ENCODE peak calls at places on chromosomes 1 and 21, in nine cellular contexts. P is right cardiac atrium; T is CD8-positive, alpha-beta memory T cell; K is GM23338; H is IMR-90; M is CD8-positive, alpha-beta T cell; G is stomach; D is cardiac muscle cell; R is heart right ventricle. S is an unnamed sample.
A peak's percentile ranks its signal among the peaks of the same experiment; 100 is the strongest.

GRCh38 chr1:163824006-163824405 is 502.3 kb downstream of the NUF2 start:
- DNase-seq in P (peak; percentile 55), T (no peak), K (no peak), H (peak; percentile 43), M (no peak), G (no peak), D (no peak), R (peak; percentile 23), S (peak; percentile 66)

GRCh38 chr1:43034195-43034658 is 75.6 kb upstream of the SLC2A1 start:
- DNase-seq in P (no peak), T (no peak), K (no peak), H (no peak), M (no peak), G (no peak), D (no peak), R (no peak), S (no peak)

GRCh38 chr1:66725885-66726665 is 26.2 kb upstream of the DYNLT5 start:
- DNase-seq in P (peak; percentile 42), T (peak; percentile 8), K (peak; percentile 88), H (peak; percentile 81), M (peak; percentile 15), G (peak; percentile 28), D (peak; percentile 85), R (no peak), S (no peak)

GRCh38 chr1:68207129-68207689 is 25.1 kb downstream of the WLS start:
- DNase-seq in P (no peak), T (no peak), K (no peak), H (peak; percentile 64), M (no peak), G (no peak), D (no peak), R (no peak), S (no peak)

GRCh38 chr1:212614398-212615091 is 6.0 kb downstream of the ATF3 start:
- DNase-seq in P (no peak), T (no peak), K (no peak), H (no peak), M (no peak), G (no peak), D (no peak), R (no peak), S (no peak)

GRCh38 chr1:156510709-156511108 is 10.1 kb upstream of the MEF2D start:
- DNase-seq in P (peak; percentile 89), T (no peak), K (no peak), H (peak; percentile 85), M (no peak), G (peak; percentile 79), D (no peak), R (peak; percentile 80), S (peak; percentile 99)

GRCh38 chr1:47474278-47475193 is 36.7 kb downstream of the FOXD2 start:
- DNase-seq in P (no peak), T (no peak), K (no peak), H (no peak), M (no peak), G (no peak), D (no peak), R (no peak), S (no peak)

GRCh38 chr1:36367798-36368197 is 17.9 kb downstream of the STK40 start:
- DNase-seq in P (no peak), T (no peak), K (no peak), H (no peak), M (no peak), G (no peak), D (no peak), R (no peak), S (no peak)

GRCh38 chr1:9633493-9633892 is 18.0 kb upstream of the PIK3CD start:
- DNase-seq in P (no peak), T (no peak), K (no peak), H (no peak), M (no peak), G (no peak), D (no peak), R (no peak), S (no peak)

GRCh38 chr1:9643351-9644256 is 7.9 kb upstream of the PIK3CD start:
- DNase-seq in P (no peak), T (no peak), K (no peak), H (no peak), M (no peak), G (no peak), D (no peak), R (no peak), S (no peak)

GRCh38 chr1:9634582-9634981 is 16.9 kb upstream of the PIK3CD start:
- DNase-seq in P (no peak), T (no peak), K (no peak), H (no peak), M (no peak), G (no peak), D (no peak), R (no peak), S (no peak)

GRCh38 chr1:9639190-9639589 is 12.3 kb upstream of the PIK3CD start:
- DNase-seq in P (no peak), T (no peak), K (no peak), H (no peak), M (no peak), G (no peak), D (no peak), R (no peak), S (no peak)
- H3K4me1 ChIP-seq in P (no peaks in the 10 kb centered on the region), T (peaks cover 55% of the 10 kb centered on the region), K (no peaks in the 10 kb centered on the region), H (peaks cover 2% of the 10 kb centered on the region), M (peaks cover 82% of the 10 kb centered on the region), G (no peaks in the 10 kb centered on the region), D (no peaks in the 10 kb centered on the region), R (no peaks in the 10 kb centered on the region), S (no peaks in the 10 kb centered on the region)

GRCh38 chr1:1776672-1777393 is 1.4 kb downstream of the NADK start:
- DNase-seq in P (no peak), T (no peak), K (no peak), H (no peak), M (no peak), G (no peak), D (peak; percentile 55), R (no peak), S (no peak)

GRCh38 chr1:1779691-1780597 is 1.7 kb upstream of the NADK start:
- DNase-seq in P (peak; percentile 51), T (peak; percentile 26), K (peak; percentile 86), H (peak; percentile 34), M (peak; percentile 41), G (peak; percentile 75), D (no peak), R (no peak), S (no peak)

GRCh38 chr1:1778827-1779675 is 781 bp upstream of the NADK start:
- DNase-seq in P (peak; percentile 74), T (peak; percentile 73), K (peak; percentile 91), H (no peak), M (peak; percentile 70), G (peak; percentile 92), D (peak; percentile 51), R (peak; percentile 74), S (peak; percentile 84)

GRCh38 chr1:1777510-1777909 is 760 bp downstream of the NADK start:
- DNase-seq in P (peak; percentile 72), T (no peak), K (peak; percentile 44), H (no peak), M (no peak), G (no peak), D (no peak), R (no peak), S (peak; percentile 81)

DNA sequence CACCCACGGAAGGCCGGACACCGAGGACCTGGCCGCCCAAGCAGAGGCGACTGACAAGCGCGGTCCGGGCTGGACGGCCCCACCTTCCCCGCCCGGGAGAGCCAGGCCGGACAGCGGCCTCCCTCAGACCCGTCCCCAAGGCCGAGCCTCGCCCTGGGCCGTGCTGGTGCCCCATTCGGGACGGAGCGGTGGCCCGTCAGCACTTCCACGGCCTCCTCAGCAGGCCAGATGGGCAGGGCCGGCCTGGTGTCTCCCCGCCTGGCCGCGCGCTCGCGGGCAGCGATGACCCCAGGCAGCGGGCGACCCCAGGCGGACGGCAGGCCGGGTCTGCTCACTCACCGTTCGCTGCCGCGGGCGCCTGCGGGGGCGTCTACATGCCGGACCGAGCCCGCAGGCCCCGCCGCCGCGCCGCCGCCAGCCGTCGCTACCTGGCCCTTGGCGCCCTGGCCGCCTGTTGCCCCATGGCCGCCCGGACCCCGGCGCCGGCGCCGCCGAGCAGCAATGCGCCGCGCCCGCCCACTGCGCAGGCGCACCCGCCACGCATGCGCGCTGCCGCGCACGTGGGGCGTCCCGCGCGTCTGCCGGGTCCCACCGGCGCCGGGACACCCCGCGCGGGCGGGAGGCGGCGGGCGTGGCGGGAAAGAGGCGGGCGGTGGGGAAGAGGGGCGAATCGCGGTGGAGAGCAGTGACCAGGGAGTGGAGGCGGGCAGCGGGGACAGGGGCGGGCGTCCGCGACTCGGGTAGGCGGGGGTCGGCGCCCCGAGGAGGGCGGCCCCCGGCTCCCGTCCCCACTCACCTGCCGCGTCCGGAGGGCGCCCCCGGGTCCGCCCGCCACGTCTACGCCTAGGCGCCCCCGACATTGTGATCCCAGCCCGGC is at the start of gene NADK:
- DNase-seq in P (peak; percentile 65), T (peak; percentile 70), K (peak; percentile 64), H (peak; percentile 35), M (peak; percentile 58), G (peak; percentile 74), D (peak; percentile 82), R (peak; percentile 74), S (peak; percentile 78)
- H3K4me1 ChIP-seq in P (peaks cover 30% of the 10 kb centered on the region), T (peaks cover 69% of the 10 kb centered on the region), K (peaks cover 37% of the 10 kb centered on the region), H (peaks cover 22% of the 10 kb centered on the region), M (peaks cover 67% of the 10 kb centered on the region), G (peaks cover 85% of the 10 kb centered on the region), D (peaks cover 21% of the 10 kb centered on the region), R (peaks cover 66% of the 10 kb centered on the region), S (no peaks in the 10 kb centered on the region)

DNA sequence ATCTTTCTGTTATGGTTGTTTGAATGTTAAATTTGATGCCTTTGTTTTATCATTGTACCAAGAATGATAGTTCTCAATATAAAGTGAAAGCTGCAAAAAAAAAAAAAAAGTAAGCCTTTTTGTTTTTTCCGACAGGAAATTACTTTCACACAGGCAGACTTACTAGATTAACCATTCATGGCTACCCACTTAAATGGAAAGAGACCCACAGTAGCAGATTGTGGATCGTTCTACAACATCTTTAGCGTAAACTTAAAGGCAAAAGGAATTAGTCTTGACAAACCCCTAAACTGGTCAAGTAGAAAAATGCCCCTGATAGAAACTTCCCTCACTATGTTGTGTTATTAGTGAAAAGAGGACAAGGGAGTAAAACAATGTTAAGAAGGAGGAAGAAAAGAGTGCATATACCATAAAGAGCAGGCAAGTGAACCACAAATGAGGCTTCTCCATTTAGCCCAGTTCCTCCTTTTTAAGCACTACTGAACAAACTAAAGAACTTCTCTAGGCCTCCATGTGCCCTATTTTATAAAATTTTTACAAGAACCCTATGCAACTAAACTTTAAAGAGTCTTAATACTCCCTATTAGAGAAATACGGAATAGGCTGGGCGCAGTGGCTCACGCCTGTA is 1560.4 kb downstream of the MRPL39 start:
- DNase-seq in P (no peak), T (no peak), K (no peak), H (no peak), M (no peak), G (no peak), D (no peak), R (no peak), S (no peak)
- H3K4me1 ChIP-seq in P (no peaks in the 10 kb centered on the region), T (peaks cover 6% of the 10 kb centered on the region), K (no peaks in the 10 kb centered on the region), H (no peaks in the 10 kb centered on the region), M (peaks cover 5% of the 10 kb centered on the region), G (no peaks in the 10 kb centered on the region), D (no peaks in the 10 kb centered on the region), R (no peaks in the 10 kb centered on the region), S (peaks cover 15% of the 10 kb centered on the region)

DNA sequence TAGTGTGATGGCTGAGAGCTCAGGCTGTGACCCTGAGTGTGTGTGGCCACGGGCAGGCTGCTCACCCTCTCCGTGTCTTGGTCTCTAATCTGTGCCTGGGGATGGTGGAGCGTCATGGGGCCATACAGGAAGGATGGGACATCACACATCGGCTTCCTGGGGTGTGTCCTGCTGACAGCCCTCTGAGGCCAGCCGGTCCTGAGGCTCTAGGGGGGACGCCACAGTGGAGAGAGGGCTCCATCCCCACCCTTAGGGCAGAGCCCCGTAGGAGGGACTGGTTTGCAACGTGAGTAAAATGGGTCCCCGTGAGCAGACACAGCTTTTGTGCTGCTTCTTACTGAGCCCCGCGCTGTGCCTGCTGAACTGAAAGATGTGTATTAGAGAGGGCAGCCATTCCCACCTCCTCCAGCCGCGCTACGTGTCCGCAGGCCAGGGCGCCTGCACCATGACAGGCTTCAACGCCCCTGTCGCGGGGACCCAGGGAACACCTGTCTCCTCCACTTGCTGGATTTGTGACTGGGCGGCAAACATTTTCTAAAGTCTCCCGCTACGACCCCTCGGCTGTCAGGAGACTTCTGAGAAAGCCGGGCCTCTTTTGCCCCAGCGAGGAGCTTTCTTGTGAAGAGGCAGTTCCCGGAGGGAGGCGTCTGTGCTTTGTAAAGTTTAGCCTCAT is 8.1 kb downstream of the COL18A1 start:
- DNase-seq in P (peak; percentile 21), T (no peak), K (no peak), H (no peak), M (no peak), G (no peak), D (peak; percentile 55), R (no peak), S (peak; percentile 68)
- H3K4me1 ChIP-seq in P (peaks cover 7% of the 10 kb centered on the region), T (no peaks in the 10 kb centered on the region), K (peaks cover 71% of the 10 kb centered on the region), H (peaks cover 8% of the 10 kb centered on the region), M (no peaks in the 10 kb centered on the region), G (peaks cover 4% of the 10 kb centered on the region), D (peaks cover 89% of the 10 kb centered on the region), R (peaks cover 46% of the 10 kb centered on the region), S (peaks cover 9% of the 10 kb centered on the region)

S was measured in sigmoid colon.